ENCODE peak calls at places on chromosome 1, in eight cellular contexts. C is AG20443, H is substantia nigra, G is activated T-cell treated with anti-CD3 and anti-CD28 coated beads for 1 hour, E is HS-27A, L is ACHN, S is stromal cell of bone marrow, O is WERI-Rb-1. P is an unnamed sample.

GRCh38 chr1:157000686-157001085 is 44.9 kb downstream of the ARHGEF11 start:
- DNase-seq in O (no peak), E (no peak), S (no peak), C (no peak), H (no peak), G (no peak), L (no peak), P (no peak)

GRCh38 chr1:244896550-244896949 is 32.2 kb upstream of the HNRNPU start:
- DNase-seq in O (no peak), S (peak), C (peak), E (peak), H (no peak), G (no peak), L (no peak), P (no peak)

GRCh38 chr1:247681288-247681897 is 1.9 kb upstream of the OR13G1 start:
- DNase-seq in G (no peak), O (peak), E (peak), S (peak), L (peak), H (peak), C (peak), P (peak)

GRCh38 chr1:195886000-195886399 is 722.2 kb downstream of the KCNT2 start:
- DNase-seq in C (no peak), E (no peak), H (no peak), G (no peak), S (no peak), O (no peak), L (no peak), P (no peak)

GRCh38 chr1:107669996-107670395 is 295.0 kb downstream of the VAV3 start:
- DNase-seq in L (peak), H (peak), S (peak), E (no peak), C (peak), G (no peak), O (no peak), P (no peak)

GRCh38 chr1:43206721-43207228 is 34.6 kb downstream of the CFAP57 start:
- DNase-seq in C (peak), E (peak), H (no peak), L (peak), S (peak), O (no peak), G (no peak), P (no peak)

GRCh38 chr1:99648107-99648506 is 2.2 kb downstream of the PALMD start:
- DNase-seq in C (no peak), H (no peak), G (no peak), E (no peak), O (peak), S (peak), L (peak), P (peak)

GRCh38 chr1:30900931-30901560 is 7.5 kb downstream of the SDC3 start:
- DNase-seq in L (no peak), G (no peak), C (no peak), H (no peak), S (no peak), O (no peak), E (no peak), P (no peak)

GRCh38 chr1:16720403-16721223 is 19.7 kb upstream of the RNU1-4 start:
- DNase-seq in L (no peak), S (no peak), H (no peak), C (no peak), O (peak), G (no peak), E (no peak), P (peak)

GRCh38 chr1:101357444-101357986 is 120.7 kb downstream of the S1PR1 start:
- DNase-seq in H (peak), G (peak), E (peak), O (peak), C (peak), L (peak), S (peak), P (peak)

GRCh38 chr1:112575154-112575804 is 43.7 kb downstream of the ST7L start:
- DNase-seq in L (peak), O (no peak), G (no peak), C (peak), E (peak), H (no peak), S (peak), P (no peak)